ENCODE peak calls at places on chromosomes 16 and 17, in ten cellular contexts. One of them, this sample, is unnamed.

GRCh38 chr16:7086842-7087616 is 245.6 kb upstream of the RBFOX1 start:
- DNase-seq in NCI-H1694: peak
- DNase-seq in SJSA1: no peak
- DNase-seq in activated naive CD8-positive, alpha-beta T cell treated with anti-CD3 and anti-CD28 coated beads, Interleukin-2, amount 50 U/mL, for 24 hours: no peak
- DNase-seq in mucosa of descending colon: peak
- DNase-seq in right atrium auricular region: no peak
- DNase-seq in GDM1: no peak
- DNase-seq in cardiac septum: no peak
- DNase-seq in psoas muscle: peak
- DNase-seq in activated CD4-positive, CD25-positive, alpha-beta regulatory T cell: no peak
- DNase-seq in this sample: no peak

GRCh38 chr16:57123969-57124674 is 31.7 kb downstream of the CPNE2 start:
- DNase-seq in NCI-H1694: no peak
- DNase-seq in SJSA1: no peak
- DNase-seq in activated naive CD8-positive, alpha-beta T cell treated with anti-CD3 and anti-CD28 coated beads, Interleukin-2, amount 50 U/mL, for 24 hours: no peak
- DNase-seq in mucosa of descending colon: no peak
- DNase-seq in right atrium auricular region: no peak
- DNase-seq in GDM1: no peak
- DNase-seq in cardiac septum: no peak
- DNase-seq in psoas muscle: no peak
- DNase-seq in activated CD4-positive, CD25-positive, alpha-beta regulatory T cell: no peak
- DNase-seq in this sample: no peak

GRCh38 chr16:46885960-46886763 is 2.0 kb downstream of the GPT2 start:
- DNase-seq in NCI-H1694: no peak
- DNase-seq in SJSA1: no peak
- DNase-seq in activated naive CD8-positive, alpha-beta T cell treated with anti-CD3 and anti-CD28 coated beads, Interleukin-2, amount 50 U/mL, for 24 hours: no peak
- DNase-seq in mucosa of descending colon: no peak
- DNase-seq in right atrium auricular region: no peak
- DNase-seq in GDM1: no peak
- DNase-seq in cardiac septum: no peak
- DNase-seq in psoas muscle: peak
- DNase-seq in activated CD4-positive, CD25-positive, alpha-beta regulatory T cell: no peak
- DNase-seq in this sample: no peak

GRCh38 chr17:44752953-44753861 is 5.6 kb upstream of the ADAM11 start:
- DNase-seq in NCI-H1694: no peak
- DNase-seq in SJSA1: no peak
- DNase-seq in activated naive CD8-positive, alpha-beta T cell treated with anti-CD3 and anti-CD28 coated beads, Interleukin-2, amount 50 U/mL, for 24 hours: no peak
- DNase-seq in mucosa of descending colon: no peak
- DNase-seq in right atrium auricular region: no peak
- DNase-seq in GDM1: no peak
- DNase-seq in cardiac septum: no peak
- DNase-seq in psoas muscle: no peak
- DNase-seq in activated CD4-positive, CD25-positive, alpha-beta regulatory T cell: no peak
- DNase-seq in this sample: no peak

GRCh38 chr16:89579351-89579750 is 3.8 kb downstream of the CPNE7 start:
- DNase-seq in NCI-H1694: no peak
- DNase-seq in SJSA1: no peak
- DNase-seq in activated naive CD8-positive, alpha-beta T cell treated with anti-CD3 and anti-CD28 coated beads, Interleukin-2, amount 50 U/mL, for 24 hours: no peak
- DNase-seq in mucosa of descending colon: no peak
- DNase-seq in right atrium auricular region: no peak
- DNase-seq in GDM1: no peak
- DNase-seq in cardiac septum: no peak
- DNase-seq in psoas muscle: no peak
- DNase-seq in activated CD4-positive, CD25-positive, alpha-beta regulatory T cell: no peak
- DNase-seq in this sample: no peak

GRCh38 chr16:89080251-89080853 is 13.3 kb upstream of the ACSF3 start:
- DNase-seq in NCI-H1694: peak
- DNase-seq in SJSA1: no peak
- DNase-seq in activated naive CD8-positive, alpha-beta T cell treated with anti-CD3 and anti-CD28 coated beads, Interleukin-2, amount 50 U/mL, for 24 hours: no peak
- DNase-seq in mucosa of descending colon: no peak
- DNase-seq in right atrium auricular region: no peak
- DNase-seq in GDM1: no peak
- DNase-seq in cardiac septum: no peak
- DNase-seq in psoas muscle: no peak
- DNase-seq in activated CD4-positive, CD25-positive, alpha-beta regulatory T cell: no peak
- DNase-seq in this sample: no peak

GRCh38 chr16:88815901-88816589 is 4.3 kb upstream of the APRT start:
- DNase-seq in NCI-H1694: peak
- DNase-seq in SJSA1: no peak
- DNase-seq in activated naive CD8-positive, alpha-beta T cell treated with anti-CD3 and anti-CD28 coated beads, Interleukin-2, amount 50 U/mL, for 24 hours: peak
- DNase-seq in mucosa of descending colon: peak
- DNase-seq in right atrium auricular region: no peak
- DNase-seq in GDM1: peak
- DNase-seq in cardiac septum: no peak
- DNase-seq in psoas muscle: no peak
- DNase-seq in activated CD4-positive, CD25-positive, alpha-beta regulatory T cell: no peak
- DNase-seq in this sample: peak

GRCh38 chr17:27888945-27889344 is 4.2 kb downstream of the LYRM9 start:
- DNase-seq in NCI-H1694: no peak
- DNase-seq in SJSA1: no peak
- DNase-seq in activated naive CD8-positive, alpha-beta T cell treated with anti-CD3 and anti-CD28 coated beads, Interleukin-2, amount 50 U/mL, for 24 hours: no peak
- DNase-seq in mucosa of descending colon: no peak
- DNase-seq in right atrium auricular region: no peak
- DNase-seq in GDM1: no peak
- DNase-seq in cardiac septum: no peak
- DNase-seq in psoas muscle: no peak
- DNase-seq in activated CD4-positive, CD25-positive, alpha-beta regulatory T cell: no peak
- DNase-seq in this sample: peak

GRCh38 chr17:63675607-63676539 is 24.1 kb downstream of the LIMD2 start:
- DNase-seq in NCI-H1694: no peak
- DNase-seq in SJSA1: peak
- DNase-seq in activated naive CD8-positive, alpha-beta T cell treated with anti-CD3 and anti-CD28 coated beads, Interleukin-2, amount 50 U/mL, for 24 hours: no peak
- DNase-seq in mucosa of descending colon: peak
- DNase-seq in right atrium auricular region: peak
- DNase-seq in GDM1: peak
- DNase-seq in cardiac septum: no peak
- DNase-seq in psoas muscle: peak
- DNase-seq in activated CD4-positive, CD25-positive, alpha-beta regulatory T cell: no peak
- DNase-seq in this sample: peak

GRCh38 chr17:65978881-65979280 is 213.1 kb downstream of the CEP112 start:
- DNase-seq in NCI-H1694: no peak
- DNase-seq in SJSA1: no peak
- DNase-seq in activated naive CD8-positive, alpha-beta T cell treated with anti-CD3 and anti-CD28 coated beads, Interleukin-2, amount 50 U/mL, for 24 hours: no peak
- DNase-seq in mucosa of descending colon: no peak
- DNase-seq in right atrium auricular region: no peak
- DNase-seq in GDM1: no peak
- DNase-seq in cardiac septum: no peak
- DNase-seq in psoas muscle: no peak
- DNase-seq in activated CD4-positive, CD25-positive, alpha-beta regulatory T cell: no peak
- DNase-seq in this sample: no peak

GRCh38 chr16:65598626-65599025 is 476.8 kb upstream of the CDH11 start:
- DNase-seq in NCI-H1694: no peak
- DNase-seq in SJSA1: no peak
- DNase-seq in activated naive CD8-positive, alpha-beta T cell treated with anti-CD3 and anti-CD28 coated beads, Interleukin-2, amount 50 U/mL, for 24 hours: no peak
- DNase-seq in mucosa of descending colon: no peak
- DNase-seq in right atrium auricular region: no peak
- DNase-seq in GDM1: no peak
- DNase-seq in cardiac septum: no peak
- DNase-seq in psoas muscle: no peak
- DNase-seq in activated CD4-positive, CD25-positive, alpha-beta regulatory T cell: no peak
- DNase-seq in this sample: no peak

GRCh38 chr17:77754956-77755355 is 203.5 kb upstream of the TNRC6C start:
- DNase-seq in NCI-H1694: no peak
- DNase-seq in SJSA1: no peak
- DNase-seq in activated naive CD8-positive, alpha-beta T cell treated with anti-CD3 and anti-CD28 coated beads, Interleukin-2, amount 50 U/mL, for 24 hours: no peak
- DNase-seq in mucosa of descending colon: no peak
- DNase-seq in right atrium auricular region: no peak
- DNase-seq in GDM1: no peak
- DNase-seq in cardiac septum: no peak
- DNase-seq in psoas muscle: no peak
- DNase-seq in activated CD4-positive, CD25-positive, alpha-beta regulatory T cell: no peak
- DNase-seq in this sample: no peak